ENCODE peak calls at places on chromosome 9, in ten cellular contexts. T is dorsolateral prefrontal cortex, B is astrocyte, M is GM06990, W is fibroblast of mammary gland, A is AG09309, N is hepatocyte, U is lung, Q is uterus, G is fibroblast of lung. H is an unnamed sample.

GRCh38 chr9:77663754-77664153 is 15.6 kb upstream of the GNA14 start:
- DNase-seq in N (peak; percentile 28), G (peak; percentile 52), U (peak; percentile 40), B (peak; percentile 43), T (no peak), A (no peak), M (no peak), W (peak; percentile 35), Q (no peak), H (peak; percentile 30)

GRCh38 chr9:23258569-23258968 is 567.5 kb downstream of the ELAVL2 start:
- DNase-seq in M (no peak), W (peak; percentile 28), G (peak; percentile 5), U (no peak), N (no peak), B (peak; percentile 1), T (no peak), Q (no peak), A (no peak), H (no peak)

GRCh38 chr9:3856592-3856991 is 330.8 kb upstream of the RFX3 start:
- DNase-seq in N (no peak), Q (no peak), W (peak; percentile 53), B (peak; percentile 87), A (no peak), U (no peak), T (no peak), G (peak; percentile 89), M (no peak), H (peak; percentile 40)

GRCh38 chr9:8616419-8616818 is 816.8 kb upstream of the DMAC1 start:
- DNase-seq in B (peak; percentile 48), W (no peak), N (no peak), Q (no peak), T (no peak), M (no peak), G (peak; percentile 62), U (no peak), A (no peak), H (peak; percentile 72)

GRCh38 chr9:123727332-123727731 is 202.6 kb downstream of the DENND1A start:
- DNase-seq in B (no peak), T (no peak), M (no peak), N (no peak), U (no peak), Q (no peak), A (no peak), W (peak; percentile 41), G (no peak), H (peak; percentile 18)

GRCh38 chr9:114140850-114141249 is 14.5 kb upstream of the COL27A1 start:
- DNase-seq in M (no peak), Q (no peak), T (no peak), B (no peak), G (no peak), U (no peak), W (no peak), A (no peak), N (no peak), H (no peak)

GRCh38 chr9:4397917-4398316 is 92.4 kb upstream of the SLC1A1 start:
- DNase-seq in Q (no peak), G (peak; percentile 86), N (no peak), A (peak; percentile 21), M (no peak), W (peak; percentile 81), U (no peak), B (peak; percentile 83), T (no peak), H (peak; percentile 63)

GRCh38 chr9:134602547-134603362 is 38.8 kb upstream of the COL5A1 start:
- DNase-seq in N (peak; percentile 89), U (peak; percentile 36), T (no peak), B (peak; percentile 100), W (peak; percentile 94), Q (peak; percentile 80), G (peak; percentile 100), M (no peak), A (peak; percentile 98), H (peak; percentile 99)

GRCh38 chr9:1100945-1101344 is 50.8 kb downstream of the DMRT2 start:
- DNase-seq in B (no peak), T (peak; percentile 14), Q (no peak), G (no peak), M (no peak), W (peak; percentile 45), N (no peak), U (peak; percentile 36), A (no peak), H (peak; percentile 34)

GRCh38 chr9:35826071-35826701 is 2.3 kb downstream of the FAM221B start:
- DNase-seq in Q (no peak), U (no peak), W (peak; percentile 76), A (peak; percentile 27), N (peak; percentile 73), T (no peak), B (peak; percentile 38), G (peak; percentile 53), M (peak; percentile 50), H (peak; percentile 82)

GRCh38 chr9:90458485-90458884 is 184.1 kb downstream of the DIRAS2 start:
- DNase-seq in T (no peak), G (no peak), M (no peak), Q (no peak), N (peak; percentile 82), B (no peak), A (no peak), U (no peak), W (no peak), H (no peak)

DNA sequence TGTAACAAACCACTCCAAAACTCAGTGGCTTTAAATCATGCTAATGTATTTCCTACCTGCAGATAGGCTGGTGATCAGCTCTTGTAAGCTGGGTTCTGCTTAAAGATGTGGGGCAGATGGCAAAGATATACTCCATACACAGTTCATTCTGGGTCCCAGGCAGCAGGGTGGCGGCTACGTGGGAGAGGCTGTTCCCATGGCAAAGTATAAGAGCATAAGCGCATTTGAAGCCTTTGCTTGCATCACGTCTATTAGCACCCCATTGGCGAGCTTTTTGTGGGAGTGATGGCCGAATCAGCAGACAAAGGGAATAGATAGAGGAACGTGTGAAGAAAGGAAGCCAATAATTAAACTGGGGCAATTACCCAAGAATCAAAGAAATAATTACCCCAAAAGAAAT is 523.1 kb downstream of the SPATA31D1 start:
- DNase-seq in T (no peak), A (no peak), W (no peak), Q (no peak), U (no peak), B (no peak), M (no peak), N (no peak), G (no peak), H (no peak)
- TF ChIP-seq CTCF in T (no peak), A (no peak), W (no peak), Q (no peak), U (no peak), B (no peak), M (no peak), N (no peak), G (no peak), H (no peak)

DNA sequence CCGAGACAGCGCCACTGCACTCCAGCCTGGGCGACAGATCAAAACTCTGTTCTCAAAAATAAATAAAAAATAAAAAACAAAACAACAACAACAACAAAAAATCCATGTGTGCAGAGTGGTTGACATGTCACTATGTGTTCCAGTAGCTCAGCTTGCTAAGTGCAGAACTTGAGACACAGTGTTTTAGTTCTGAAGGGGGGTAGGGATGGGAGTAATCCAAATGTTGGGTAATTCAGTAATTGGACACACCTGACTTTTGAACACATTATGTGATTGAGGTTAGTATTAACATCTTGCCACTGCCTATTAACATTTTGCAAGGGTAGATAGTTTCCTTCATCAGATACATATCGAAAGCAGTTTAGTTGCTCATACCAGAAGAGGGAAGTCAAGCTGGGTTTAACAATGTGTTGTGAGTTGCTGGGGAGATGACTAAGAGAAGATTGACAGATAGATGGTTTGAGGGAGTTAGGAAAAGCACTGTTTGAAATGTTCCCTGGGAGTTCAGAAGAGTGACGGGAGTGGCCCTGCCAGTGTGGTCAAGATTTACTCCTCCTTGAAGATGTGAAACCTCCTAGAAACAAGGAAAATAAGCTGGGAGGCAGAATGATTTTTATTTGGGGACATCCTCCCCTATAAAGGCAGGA is 928 bp downstream of the HACD4 start:
- DNase-seq in Q (no peak), W (peak; percentile 52), T (no peak), N (peak; percentile 10), G (peak; percentile 39), U (no peak), A (peak; percentile 41), M (peak; percentile 26), B (peak; percentile 27), H (peak; percentile 12)
- H3K4me3 ChIP-seq in Q (peak overlapping the region; percentile 47), W (peak overlapping the region; percentile 69), T (peak overlapping the region; percentile 62), N (no peak overlapping the region), G (peak overlapping the region; percentile 63), U (no peak overlapping the region), A (peak overlapping the region; percentile 49), M (peak overlapping the region; percentile 64), B (peak overlapping the region; percentile 49), H (peak overlapping the region; percentile 63)

GRCh38 chr9:121538221-121538620 is 38.6 kb upstream of the GGTA1 start:
- DNase-seq in W (no peak), T (no peak), U (no peak), M (no peak), B (no peak), Q (no peak), G (no peak), A (no peak), N (no peak), H (no peak)
- TF ChIP-seq CTCF in W (no peak), T (no peak), U (no peak), M (no peak), B (no peak), Q (no peak), G (no peak), A (peak; percentile 14), N (no peak), H (no peak)

DNA sequence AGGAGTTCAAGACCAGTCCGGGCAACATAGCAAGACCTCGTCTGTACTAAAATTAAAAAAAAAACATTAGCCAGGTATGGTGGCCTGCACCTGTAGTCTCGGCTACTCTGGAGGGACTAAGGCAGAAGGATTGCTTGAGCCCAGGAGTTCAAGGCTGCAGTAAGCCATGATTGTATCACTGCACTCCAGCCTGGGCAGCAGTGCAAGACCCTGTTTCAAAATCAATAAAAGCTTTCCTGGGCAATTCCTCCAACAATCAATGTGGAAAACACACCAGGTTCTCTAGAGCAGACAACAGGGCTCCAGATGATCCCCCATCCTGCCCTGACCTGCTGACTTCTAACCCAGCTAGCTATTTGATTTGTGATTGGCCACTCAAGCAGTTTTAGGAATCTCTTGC is 1.2 kb downstream of the AK8 start:
- DNase-seq in T (no peak), N (no peak), Q (no peak), M (no peak), B (no peak), G (no peak), U (no peak), W (no peak), A (no peak), H (no peak)
- H3K4me3 ChIP-seq in T (no peak overlapping the region), N (no peak overlapping the region), Q (no peak overlapping the region), M (no peak overlapping the region), B (no peak overlapping the region), G (no peak overlapping the region), U (no peak overlapping the region), W (no peak overlapping the region), A (no peak overlapping the region), H (no peak overlapping the region)

DNA sequence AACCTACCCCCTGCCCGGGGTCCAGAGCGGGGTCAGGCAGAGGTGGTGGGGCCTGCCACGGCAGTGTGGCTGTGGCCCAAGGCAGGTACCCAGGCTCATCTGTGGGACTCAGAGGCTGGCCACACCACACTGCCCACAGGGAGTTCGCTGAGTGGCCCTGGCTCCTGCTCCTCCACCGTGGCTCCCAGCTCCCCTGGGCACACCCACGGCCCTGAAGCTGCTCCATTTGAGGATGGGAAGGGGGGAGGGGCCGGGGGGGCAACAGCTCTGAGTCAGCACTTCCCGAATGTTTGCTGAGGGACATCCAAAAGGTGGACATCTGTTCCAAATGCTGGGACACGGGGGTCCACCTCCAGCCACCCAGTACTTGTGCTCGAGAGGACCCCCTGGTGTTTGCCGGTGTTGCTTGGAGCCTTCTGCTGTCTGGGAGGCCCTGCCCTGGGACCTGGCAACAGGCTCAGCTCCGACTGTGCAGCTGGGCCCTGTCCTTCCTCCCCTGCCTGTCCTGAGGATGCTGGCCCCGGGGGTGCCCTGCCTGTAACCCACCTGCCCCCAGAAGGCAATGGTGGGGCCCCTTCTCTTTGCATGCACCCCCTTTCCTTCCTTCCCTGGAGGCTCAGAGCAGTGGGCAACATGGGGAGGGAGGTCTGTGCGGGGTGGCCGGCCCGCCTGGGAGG is 2.5 kb upstream of the NRARP start:
- DNase-seq in B (no peak), A (no peak), G (no peak), Q (no peak), U (no peak), M (peak; percentile 9), T (no peak), N (peak; percentile 13), W (no peak), H (no peak)
- TF ChIP-seq CTCF in B (no peak), A (no peak), G (no peak), Q (no peak), U (no peak), M (no peak), T (no peak), N (no peak), W (peak; percentile 6), H (peak; percentile 7)